ENCODE peak calls at places on chromosomes 2 and 18, in eight cellular contexts. P is GM23248, N is HCT116, V is A549, I is neuronal stem cell, U is neural progenitor cell, B is fibroblast of lung, R is GM23338. E is an unnamed sample.
A peak's percentile ranks its signal among the peaks of the same experiment; 100 is the strongest.

GRCh38 chr18:50080932-50081560 is 113.9 kb downstream of the MYO5B start:
- DNase-seq in I (no peak), N (peak; percentile 78), U (no peak), V (no peak), P (no peak), B (peak; percentile 32), R (no peak), E (no peak)

GRCh38 chr2:39120771-39121522 is at the start of gene SOS1:
- DNase-seq in V (peak; percentile 90), U (peak; percentile 97), N (peak; percentile 82), R (peak; percentile 97), B (peak; percentile 92), P (peak; percentile 95), I (peak; percentile 95), E (peak; percentile 97)

GRCh38 chr18:1392046-1392445 is 487.4 kb downstream of the ADCYAP1 start:
- DNase-seq in N (no peak), V (no peak), U (no peak), R (peak; percentile 12), P (no peak), B (no peak), I (no peak), E (peak; percentile 5)

GRCh38 chr2:186726938-186727337 is 33.1 kb downstream of the FAM171B start:
- DNase-seq in U (no peak), I (no peak), B (peak; percentile 63), V (no peak), N (no peak), P (peak; percentile 9), R (no peak), E (no peak)

GRCh38 chr2:43131051-43131889 is 95.1 kb downstream of the ZFP36L2 start:
- DNase-seq in P (peak; percentile 97), R (peak; percentile 70), I (no peak), V (peak; percentile 96), N (peak; percentile 89), U (peak; percentile 41), B (peak; percentile 95), E (peak; percentile 88)

GRCh38 chr2:50133766-50134165 is 898.2 kb downstream of the NRXN1 start:
- DNase-seq in P (no peak), R (no peak), I (no peak), B (no peak), V (no peak), U (no peak), N (no peak), E (no peak)

GRCh38 chr2:182952741-182953450 is 85.4 kb downstream of the NCKAP1 start:
- DNase-seq in I (no peak), R (no peak), P (peak; percentile 65), B (peak; percentile 77), V (no peak), U (no peak), N (no peak), E (no peak)

GRCh38 chr18:22865354-22866116 is 67.6 kb upstream of the RBBP8 start:
- DNase-seq in P (no peak), N (no peak), I (no peak), R (no peak), U (no peak), V (no peak), B (no peak), E (no peak)

GRCh38 chr18:76589309-76589708 is 94.3 kb upstream of the ZNF516 start:
- DNase-seq in P (no peak), V (no peak), R (no peak), B (no peak), I (no peak), U (no peak), N (no peak), E (no peak)

GRCh38 chr18:76589866-76590265 is 94.8 kb upstream of the ZNF516 start:
- DNase-seq in U (no peak), R (no peak), N (no peak), P (no peak), V (no peak), I (no peak), B (no peak), E (no peak)

GRCh38 chr18:76587147-76587885 is 92.3 kb upstream of the ZNF516 start:
- DNase-seq in B (no peak), V (no peak), U (no peak), P (no peak), R (no peak), N (no peak), I (no peak), E (no peak)

GRCh38 chr18:76592096-76592495 is 97.1 kb upstream of the ZNF516 start:
- DNase-seq in B (no peak), V (no peak), U (no peak), I (no peak), P (no peak), N (no peak), R (no peak), E (peak; percentile 24)

DNA sequence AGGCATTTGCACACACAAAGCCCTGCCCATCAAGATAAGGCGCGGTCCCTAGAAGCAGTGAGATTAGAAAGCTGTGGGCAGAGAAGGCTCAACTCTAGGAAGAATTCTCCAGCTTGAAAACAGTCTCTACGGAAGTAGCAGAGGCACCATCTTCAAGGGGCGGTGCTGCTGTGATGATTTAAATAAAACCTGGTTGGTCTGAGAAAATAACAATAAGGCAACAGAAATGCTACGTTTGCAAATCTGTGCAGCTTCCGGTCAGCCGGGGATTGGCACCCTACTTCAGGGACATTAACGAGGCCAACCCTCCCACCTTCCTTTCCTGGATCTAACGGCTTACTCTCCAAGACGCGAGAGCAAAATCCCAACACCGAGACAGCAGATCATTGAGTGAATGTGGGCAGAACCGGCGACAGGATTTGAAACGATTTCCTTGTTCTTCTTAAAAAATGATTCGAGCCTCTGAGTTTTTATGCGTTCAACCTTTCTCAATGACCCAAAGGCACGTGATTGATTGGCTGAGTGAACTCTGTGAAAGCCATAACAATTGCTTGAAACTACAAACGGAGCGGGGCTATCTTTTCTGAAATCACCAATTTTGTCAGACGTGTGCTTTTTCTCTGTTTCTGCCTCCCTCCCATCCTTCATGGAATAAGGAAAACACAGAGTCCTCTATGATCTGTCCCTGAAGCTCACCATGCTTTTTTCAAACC is 93.7 kb upstream of the ZNF516 start:
- DNase-seq in B (peak; percentile 43), I (no peak), V (no peak), P (peak; percentile 36), R (peak; percentile 27), N (no peak), U (peak; percentile 27), E (no peak)
- H3K4me3 ChIP-seq in B (peak overlapping the region; percentile 44), I (no peak overlapping the region), V (peak overlapping the region; percentile 17), P (peak overlapping the region; percentile 69), R (peak overlapping the region; percentile 10), N (no peak overlapping the region), U (peak overlapping the region; percentile 12), E (no peak overlapping the region)

DNA sequence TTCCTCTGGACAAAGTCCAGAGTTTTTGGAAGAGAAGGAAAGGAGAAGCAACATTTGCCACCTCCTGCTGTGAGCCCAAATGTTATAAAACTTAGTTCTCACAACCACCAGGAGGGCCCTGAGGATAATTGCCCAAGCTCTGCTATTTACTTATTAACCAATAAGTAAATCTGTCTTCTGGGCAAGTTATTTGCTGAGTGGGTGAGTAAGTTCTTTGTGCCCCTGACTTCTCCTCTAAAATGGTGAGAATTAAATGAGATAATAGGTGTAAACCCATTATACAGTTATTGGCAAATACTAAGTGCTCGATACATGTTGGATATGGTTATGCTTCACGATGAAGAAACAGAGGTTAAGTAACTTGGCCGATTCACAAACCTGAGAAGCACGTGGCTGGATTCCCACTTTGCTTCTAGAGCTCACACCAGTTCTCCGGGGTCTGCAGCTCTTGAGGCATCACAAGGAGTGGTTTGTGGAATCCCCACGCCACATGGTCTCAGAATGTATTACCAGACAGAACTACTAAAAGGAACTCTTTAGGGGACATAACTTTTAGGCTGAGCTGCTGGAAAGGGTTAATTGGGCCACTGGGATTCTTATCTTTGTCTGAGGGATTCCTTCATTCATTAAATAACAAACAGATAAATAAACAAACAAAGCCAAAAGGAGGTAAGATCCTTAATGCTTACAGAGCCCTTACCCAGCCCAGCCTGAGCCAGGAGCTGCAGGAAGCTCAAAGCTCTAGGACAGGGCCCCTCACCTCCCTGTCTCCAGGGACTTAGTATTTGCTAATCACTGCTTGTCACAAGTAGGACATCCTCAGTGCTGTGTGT is 164.2 kb downstream of the MYCN start:
- DNase-seq in N (no peak), U (peak; percentile 45), V (peak; percentile 16), B (no peak), I (no peak), R (peak; percentile 76), P (no peak), E (peak; percentile 98)
- H3K4me2 ChIP-seq in N (no peak overlapping the region), U (peak overlapping the region; percentile 75), V (peak overlapping the region; percentile 51), B (no peak overlapping the region), I (no peak overlapping the region), R (peak overlapping the region; percentile 59), P (no peak overlapping the region), E (no peak overlapping the region)

DNA sequence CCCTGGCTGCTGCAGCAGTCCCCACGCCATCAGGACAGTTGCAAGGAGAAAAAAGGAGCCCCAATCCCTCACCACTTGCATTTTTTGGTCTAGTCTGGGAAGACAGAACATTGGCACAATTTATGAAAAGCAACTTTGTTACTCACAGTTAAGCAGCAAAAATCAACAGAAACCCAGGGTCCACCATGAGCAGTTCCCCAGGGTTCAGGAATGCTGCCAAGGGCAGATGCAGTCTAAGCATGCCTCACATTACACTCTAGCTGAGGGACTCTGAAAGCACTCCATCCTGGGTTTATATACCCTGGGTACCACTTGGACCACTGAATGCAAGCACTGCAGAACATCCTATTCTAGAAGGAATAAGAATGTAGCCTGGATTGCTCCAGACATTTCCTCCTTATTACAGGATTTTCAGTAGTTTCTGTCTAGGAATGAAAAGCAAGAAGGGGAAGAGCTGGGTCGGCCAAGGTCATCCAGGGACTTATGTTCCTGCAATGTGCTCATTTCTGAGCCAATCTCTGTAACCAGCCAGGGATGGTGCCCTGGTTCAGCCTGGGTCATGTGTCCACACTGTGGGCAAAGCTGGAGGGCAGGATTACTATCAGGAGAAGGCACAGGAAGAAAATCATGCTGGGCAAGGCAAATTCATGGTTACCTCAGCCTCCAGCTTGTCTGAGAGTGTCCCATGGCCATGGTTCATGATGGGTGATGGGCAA is 19.5 kb upstream of the TMEM163 start:
- DNase-seq in I (no peak), R (no peak), B (peak; percentile 73), U (no peak), P (no peak), V (no peak), N (no peak), E (no peak)
- H3K4me3 ChIP-seq in I (no peak overlapping the region), R (no peak overlapping the region), B (no peak overlapping the region), U (no peak overlapping the region), P (no peak overlapping the region), V (no peak overlapping the region), N (no peak overlapping the region), E (no peak overlapping the region)

GRCh38 chr2:222672068-222672401 is 577 bp downstream of the MOGAT1 start:
- DNase-seq in I (no peak), P (no peak), V (no peak), B (no peak), R (peak; percentile 16), N (no peak), U (no peak), E (no peak)

GRCh38 chr2:222673883-222674282 is 2.4 kb downstream of the MOGAT1 start:
- DNase-seq in V (no peak), P (no peak), U (no peak), N (no peak), B (no peak), I (no peak), R (peak; percentile 18), E (peak; percentile 68)

GRCh38 chr2:222670191-222671038 is 1.0 kb upstream of the MOGAT1 start:
- DNase-seq in R (no peak), P (no peak), N (no peak), B (no peak), U (no peak), I (no peak), V (no peak), E (no peak)

GRCh38 chr2:222671259-222672067 is at the start of gene MOGAT1:
- DNase-seq in V (peak; percentile 11), B (peak; percentile 24), R (peak; percentile 91), N (no peak), P (peak; percentile 56), I (no peak), U (peak; percentile 77), E (peak; percentile 83)

DNA sequence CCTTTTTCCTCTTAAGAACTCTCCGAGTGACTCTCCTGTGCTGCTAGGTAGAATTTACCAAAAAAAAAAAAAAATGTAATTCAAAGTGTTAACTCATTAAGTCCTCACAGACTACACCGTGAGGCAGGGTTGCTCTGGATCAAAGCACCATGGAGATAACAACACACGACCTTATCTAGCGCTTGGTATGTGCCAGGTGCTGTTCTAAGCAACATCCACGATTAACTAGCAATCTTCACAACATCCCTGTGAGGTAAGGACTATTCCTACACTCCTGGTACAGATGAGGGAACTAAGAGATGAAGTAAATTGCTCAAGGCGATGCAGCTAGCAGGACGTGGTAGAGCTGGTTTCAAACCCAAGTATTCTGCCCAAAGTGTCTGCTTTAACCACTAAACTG is 1.8 kb downstream of the MOGAT1 start:
- DNase-seq in R (no peak), U (no peak), V (no peak), N (no peak), P (no peak), I (no peak), B (no peak), E (peak; percentile 68)
- H3K4me2 ChIP-seq in R (no peak overlapping the region), U (no peak overlapping the region), V (no peak overlapping the region), N (no peak overlapping the region), P (no peak overlapping the region), I (no peak overlapping the region), B (no peak overlapping the region), E (no peak overlapping the region)

E was measured in mesendoderm.